ENCODE peak calls at places on chromosomes 7 and 10, in seven cellular contexts. E is neural progenitor cell, B is MM.1S, Y is hepatocyte, D is PC-3, J is GM23338, S is GM23248. O is an unnamed sample.

GRCh38 chr7:4840097-4840501 is 21.7 kb downstream of the PAPOLB start:
- DNase-seq in J (no peak), S (no peak), D (no peak), Y (no peak), B (no peak), E (no peak), O (no peak)

GRCh38 chr7:2004841-2005351 is 227.8 kb downstream of the MAD1L1 start:
- DNase-seq in D (no peak), B (no peak), S (no peak), E (no peak), Y (no peak), J (no peak), O (peak)

GRCh38 chr10:114309111-114309651 is 70.1 kb downstream of the VWA2 start:
- DNase-seq in Y (no peak), E (no peak), D (no peak), J (no peak), B (no peak), S (peak), O (no peak)

GRCh38 chr10:96448021-96448457 is 65.7 kb downstream of the TLL2 start:
- DNase-seq in Y (no peak), S (no peak), B (no peak), J (no peak), D (no peak), E (peak), O (no peak)

GRCh38 chr7:21253740-21254687 is 173.9 kb upstream of the SP4 start:
- DNase-seq in J (peak), D (peak), Y (peak), B (peak), E (peak), S (peak), O (peak)

GRCh38 chr7:73622909-73623797 is 1.2 kb downstream of the MLXIPL start:
- DNase-seq in B (no peak), D (no peak), E (peak), S (peak), J (peak), Y (peak), O (no peak)

GRCh38 chr10:97574374-97575100 is 2.0 kb downstream of the ANKRD2 start:
- DNase-seq in Y (peak), D (peak), S (peak), J (peak), B (no peak), E (no peak), O (no peak)

GRCh38 chr10:110392860-110393732 is 88.4 kb upstream of the SMNDC1 start:
- DNase-seq in S (peak), J (peak), D (no peak), Y (peak), E (peak), B (no peak), O (no peak)

GRCh38 chr7:80588591-80588990 is 49.9 kb upstream of the CD36 start:
- DNase-seq in E (no peak), S (peak), B (no peak), J (no peak), D (peak), Y (no peak), O (no peak)

GRCh38 chr10:79312601-79313187 is 34.6 kb upstream of the PPIF start:
- DNase-seq in B (no peak), E (no peak), J (no peak), Y (no peak), D (no peak), S (no peak), O (no peak)

GRCh38 chr10:34723746-34724145 is 91.3 kb downstream of the PARD3 start:
- DNase-seq in B (peak), Y (peak), J (peak), E (peak), S (peak), D (peak), O (no peak)

GRCh38 chr7:8386926-8387550 is 46.4 kb upstream of the NXPH1 start:
- DNase-seq in S (no peak), Y (peak), E (no peak), J (no peak), D (no peak), B (no peak), O (no peak)

GRCh38 chr10:63064706-63065105 is 68.4 kb upstream of the NRBF2 start:
- DNase-seq in J (no peak), B (no peak), Y (no peak), S (peak), D (peak), E (peak), O (no peak)

GRCh38 chr10:84966708-84967441 is 638.5 kb downstream of the CCSER2 start:
- DNase-seq in B (no peak), D (no peak), S (no peak), Y (no peak), E (no peak), J (peak), O (no peak)

GRCh38 chr7:10644849-10645248 is 328.8 kb upstream of the PHF14 start:
- DNase-seq in E (no peak), B (no peak), J (no peak), Y (no peak), S (no peak), D (no peak), O (no peak)

GRCh38 chr7:137393570-137393969 is 50.0 kb upstream of the PTN start:
- DNase-seq in S (no peak), E (no peak), J (no peak), B (no peak), D (no peak), Y (no peak), O (no peak)

GRCh38 chr7:51366930-51367613 is 50.5 kb upstream of the COBL start:
- DNase-seq in B (peak), S (peak), D (peak), Y (peak), E (peak), J (peak), O (peak)

GRCh38 chr10:102811346-102811745 is 25.9 kb downstream of the CYP17A1 start:
- DNase-seq in D (no peak), Y (no peak), E (no peak), S (no peak), B (no peak), J (no peak), O (no peak)

GRCh38 chr7:133984023-133984422 is 143.1 kb upstream of the LRGUK start:
- DNase-seq in S (no peak), E (no peak), Y (no peak), J (no peak), B (no peak), D (no peak), O (no peak)

GRCh38 chr7:147678943-147679342 is 911.6 kb upstream of the C7orf33 start:
- DNase-seq in J (no peak), S (no peak), E (no peak), Y (no peak), D (no peak), B (no peak), O (no peak)

GRCh38 chr7:8277394-8277982 is 15.5 kb upstream of the ICA1 start:
- DNase-seq in B (peak), D (peak), E (peak), Y (peak), S (no peak), J (peak), O (peak)

GRCh38 chr7:1055084-1055450 is 10.7 kb downstream of the GPR146 start:
- DNase-seq in D (no peak), B (no peak), Y (peak), J (no peak), E (no peak), S (no peak), O (no peak)

GRCh38 chr10:49509904-49510303 is 29.0 kb downstream of the ERCC6 start:
- DNase-seq in S (no peak), Y (no peak), B (no peak), J (no peak), E (no peak), D (no peak), O (no peak)

GRCh38 chr7:40800771-40801170 is 666.0 kb downstream of the SUGCT start:
- DNase-seq in S (no peak), J (no peak), D (no peak), Y (no peak), B (no peak), E (peak), O (no peak)

GRCh38 chr7:75870557-75870956 is 8.3 kb upstream of the RHBDD2 start:
- DNase-seq in Y (no peak), D (no peak), J (no peak), S (no peak), B (no peak), E (no peak), O (no peak)

GRCh38 chr7:100577507-100577906 is 3.8 kb upstream of the SAP25 start:
- DNase-seq in E (no peak), B (no peak), J (no peak), S (no peak), Y (no peak), D (no peak), O (no peak)

GRCh38 chr10:48574817-48575380 is 30.0 kb downstream of the ARHGAP22 start:
- DNase-seq in E (no peak), D (no peak), J (no peak), B (no peak), S (no peak), Y (no peak), O (no peak)

GRCh38 chr10:33066558-33067236 is 108.7 kb upstream of the ITGB1 start:
- DNase-seq in D (peak), B (no peak), J (peak), Y (peak), S (peak), E (no peak), O (no peak)

DNA sequence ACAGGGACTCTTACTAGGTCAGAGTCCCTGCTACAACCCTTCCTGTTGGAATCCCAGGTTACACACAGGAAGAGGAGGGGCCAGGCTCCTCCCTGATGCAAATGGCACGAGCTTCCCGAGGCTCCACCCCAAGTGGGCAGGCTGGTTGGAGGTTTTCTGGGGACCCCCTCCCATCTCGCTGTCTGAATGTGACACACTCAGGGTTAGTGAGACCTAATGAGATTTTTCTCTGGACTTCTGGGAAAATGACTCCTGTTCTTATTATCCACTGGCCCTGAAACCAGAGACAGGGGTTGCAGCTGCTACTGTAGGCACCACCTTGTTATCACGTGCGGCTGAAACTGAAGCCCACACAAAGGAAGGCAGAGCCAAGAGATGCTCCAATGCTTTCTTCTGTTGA is 103.3 kb downstream of the FAM107B start:
- DNase-seq in Y (peak), E (peak), S (peak), B (no peak), J (peak), D (peak), O (no peak)
- H3K4me2 ChIP-seq in Y (peak), E (no peak), S (peak), B (no peak), J (no peak), D (peak), O (no peak)

GRCh38 chr10:105029285-105029684 is 388.2 kb downstream of the SORCS3 start:
- DNase-seq in D (no peak), Y (no peak), J (no peak), E (no peak), S (no peak), B (no peak), O (no peak)
- H3K27ac ChIP-seq in D (no peak), Y (no peak), J (no peak), E (no peak), S (no peak), B (no peak), O (no peak)

DNA sequence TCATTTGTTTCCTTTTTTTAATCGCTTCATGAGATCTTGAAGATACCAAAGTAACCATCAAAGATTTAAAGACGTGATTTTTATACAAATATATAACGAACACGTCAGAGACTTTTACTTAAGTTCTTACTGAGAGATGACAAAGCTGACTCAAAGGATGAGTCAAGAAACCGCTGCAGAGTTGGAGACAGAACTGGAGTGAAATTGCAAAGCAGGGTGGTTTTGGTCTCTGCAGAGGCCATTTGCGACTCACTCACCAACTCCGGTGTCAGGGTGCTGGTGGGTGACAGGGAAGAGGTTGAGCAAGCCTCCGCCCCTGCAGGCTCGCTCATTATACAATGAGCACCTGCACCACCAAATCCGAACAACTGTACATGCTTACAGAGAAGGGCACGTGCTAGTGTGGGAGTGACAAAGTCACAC is 75.2 kb downstream of the DNAJB6 start:
- DNase-seq in Y (no peak), B (no peak), D (peak), E (no peak), J (no peak), S (peak), O (no peak)
- TF ChIP-seq EZH2phosphoT487 in Y (no peak), B (no peak), D (no peak), E (no peak), J (no peak), S (no peak), O (no peak)

DNA sequence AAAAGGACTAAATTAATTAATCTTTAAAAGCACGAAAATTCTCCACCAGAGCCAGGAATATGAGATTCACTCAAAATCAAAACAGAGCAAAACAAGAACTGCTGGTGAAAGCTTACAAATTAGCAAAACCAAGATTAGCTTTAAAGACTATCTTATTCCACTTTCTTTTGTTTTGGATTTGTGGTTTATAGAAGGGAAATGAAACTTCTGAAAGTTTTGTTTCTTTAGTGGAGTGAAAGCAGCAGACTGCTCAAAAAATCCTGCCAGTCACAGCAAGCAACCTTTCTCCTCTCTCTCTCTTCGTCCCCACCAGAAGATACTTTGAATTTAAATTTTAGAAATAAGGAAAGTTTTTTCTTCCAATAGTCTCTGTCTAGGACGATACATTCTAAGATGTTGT is 7.8 kb downstream of the ACTA2 start:
- DNase-seq in E (no peak), J (no peak), B (peak), D (no peak), Y (no peak), S (no peak), O (peak)
- H3K4me2 ChIP-seq in E (no peak), J (no peak), B (no peak), D (no peak), Y (no peak), S (no peak), O (peak)

GRCh38 chr7:47777531-47778152 is 170.6 kb downstream of the PKD1L1 start:
- DNase-seq in S (no peak), B (no peak), E (no peak), J (no peak), D (no peak), Y (no peak), O (no peak)
- H3K27ac ChIP-seq in S (no peak), B (no peak), E (no peak), J (no peak), D (peak), Y (peak), O (no peak)

DNA sequence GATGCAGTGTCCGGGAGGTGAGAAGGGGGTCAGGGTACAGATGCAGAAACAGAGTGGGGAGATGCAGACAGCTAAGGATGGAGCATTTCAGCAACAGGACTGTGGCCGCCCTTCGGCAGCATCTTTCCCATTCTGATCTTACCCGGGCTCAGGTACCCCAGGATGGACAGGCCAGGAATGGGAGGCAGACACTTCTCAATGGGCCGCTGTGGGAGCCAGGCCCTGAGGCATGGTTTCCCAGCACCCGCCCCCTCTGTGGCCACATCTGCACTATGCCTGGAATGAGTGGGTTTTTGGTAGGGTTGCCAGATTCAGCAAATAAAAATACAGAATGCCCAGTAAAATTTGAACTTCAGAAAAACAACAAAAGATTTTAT is 105.2 kb upstream of the CTBP2 start:
- DNase-seq in B (no peak), D (peak), Y (no peak), S (peak), E (no peak), J (no peak), O (no peak)
- TF ChIP-seq EZH2phosphoT487 in B (no peak), D (no peak), Y (no peak), S (no peak), E (no peak), J (no peak), O (no peak)

GRCh38 chr10:116076616-116077015 is 196.4 kb downstream of the GFRA1 start:
- DNase-seq in Y (no peak), E (no peak), D (no peak), J (no peak), B (no peak), S (no peak), O (no peak)
- H3K4me2 ChIP-seq in Y (no peak), E (no peak), D (no peak), J (no peak), B (no peak), S (no peak), O (no peak)

GRCh38 chr7:131413711-131414110 is 86.0 kb downstream of the MKLN1 start:
- DNase-seq in S (no peak), Y (no peak), D (no peak), J (no peak), E (no peak), B (no peak), O (no peak)

GRCh38 chr7:131403322-131403721 is 75.6 kb downstream of the MKLN1 start:
- DNase-seq in Y (no peak), J (no peak), B (no peak), E (no peak), D (no peak), S (no peak), O (no peak)

GRCh38 chr7:131404226-131404911 is 76.7 kb downstream of the MKLN1 start:
- DNase-seq in D (no peak), E (no peak), B (no peak), S (no peak), J (no peak), Y (no peak), O (no peak)

GRCh38 chr7:131409129-131409766 is 81.6 kb downstream of the MKLN1 start:
- DNase-seq in Y (no peak), B (no peak), S (no peak), J (peak), D (no peak), E (no peak), O (no peak)
- H3K27ac ChIP-seq in Y (no peak), B (no peak), S (no peak), J (peak), D (no peak), E (peak), O (no peak)

GRCh38 chr10:108362306-108362705 is 1197.8 kb upstream of the SORCS1 start:
- DNase-seq in J (no peak), D (no peak), Y (no peak), S (no peak), B (no peak), E (no peak), O (no peak)

GRCh38 chr10:108360187-108360586 is 1195.7 kb upstream of the SORCS1 start:
- DNase-seq in S (peak), Y (peak), B (no peak), D (peak), J (no peak), E (no peak), O (no peak)

GRCh38 chr10:108363566-108363965 is 1199.1 kb upstream of the SORCS1 start:
- DNase-seq in J (no peak), Y (no peak), B (no peak), D (no peak), E (no peak), S (no peak), O (no peak)

GRCh38 chr10:108362956-108363355 is 1198.5 kb upstream of the SORCS1 start:
- DNase-seq in J (no peak), D (no peak), B (no peak), E (no peak), S (no peak), Y (no peak), O (no peak)

GRCh38 chr10:108358912-108359311 is 1194.4 kb upstream of the SORCS1 start:
- DNase-seq in D (peak), B (no peak), Y (peak), E (no peak), J (no peak), S (peak), O (no peak)
- TF ChIP-seq EZH2phosphoT487 in D (no peak), B (no peak), Y (no peak), E (no peak), J (no peak), S (no peak), O (no peak)

GRCh38 chr10:100983868-100984669 is 3.2 kb downstream of the MRPL43 start:
- DNase-seq in B (peak), S (no peak), J (no peak), Y (no peak), E (no peak), D (no peak), O (no peak)

GRCh38 chr10:100984670-100985177 is 2.6 kb downstream of the MRPL43 start:
- DNase-seq in Y (no peak), E (no peak), J (no peak), S (no peak), B (peak), D (no peak), O (no peak)

GRCh38 chr10:100986952-100987684 is at the start of the genes MRPL43 and TWNK:
- DNase-seq in B (peak), Y (peak), D (peak), E (peak), J (peak), S (peak), O (peak)

GRCh38 chr10:100986623-100986951 is 710 bp downstream of the MRPL43 start:
- DNase-seq in B (peak), S (no peak), D (no peak), Y (no peak), E (no peak), J (no peak), O (no peak)

DNA sequence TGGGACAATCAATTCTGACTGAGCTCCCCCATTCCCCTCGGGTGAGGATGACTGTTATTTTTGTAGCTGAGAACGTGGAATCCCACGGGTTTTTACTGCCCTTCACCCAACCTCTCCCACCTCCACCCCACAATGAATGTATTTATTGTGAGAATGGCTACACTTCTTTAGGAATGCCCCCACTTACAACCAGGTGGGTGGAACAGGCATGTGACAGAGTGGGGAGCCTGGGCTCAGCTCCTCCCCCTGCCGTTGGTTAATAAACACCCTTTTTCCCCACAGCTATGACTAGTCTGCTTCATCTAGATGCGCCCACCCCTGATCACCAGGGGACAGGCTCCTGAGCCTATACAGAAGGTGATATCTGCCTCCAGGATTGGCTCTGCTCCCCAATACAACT is 2.0 kb downstream of the MRPL43 start:
- DNase-seq in D (no peak), B (no peak), Y (no peak), J (no peak), E (no peak), S (no peak), O (no peak)
- H3K4me2 ChIP-seq in D (no peak), B (no peak), Y (no peak), J (no peak), E (no peak), S (no peak), O (peak)